ENCODE peak calls at places on chromosomes 16 and 17, in seven cellular contexts. One of them, this sample, is unnamed.

GRCh38 chr17:75341784-75342183 is 52.6 kb upstream of the SLC25A19 start:
- DNase-seq in endothelial cell: no peak
- DNase-seq in fibroblast of mammary gland: no peak
- DNase-seq in HFFc6: no peak
- DNase-seq in neural crest cell: no peak
- DNase-seq in tibial nerve: no peak
- DNase-seq in SK-N-SH: no peak
- DNase-seq in this sample: no peak

GRCh38 chr17:48054238-48055185 is 6.4 kb downstream of the NFE2L1 start:
- DNase-seq in neural crest cell: peak
- DNase-seq in endothelial cell: peak
- DNase-seq in HFFc6: peak
- DNase-seq in tibial nerve: peak
- DNase-seq in fibroblast of mammary gland: peak
- DNase-seq in SK-N-SH: peak
- DNase-seq in this sample: peak

GRCh38 chr17:40363480-40363838 is 1.1 kb downstream of the GJD3 start:
- DNase-seq in SK-N-SH: no peak
- DNase-seq in fibroblast of mammary gland: peak
- DNase-seq in endothelial cell: no peak
- DNase-seq in tibial nerve: no peak
- DNase-seq in HFFc6: peak
- DNase-seq in neural crest cell: no peak
- DNase-seq in this sample: peak

GRCh38 chr16:85663891-85664321 is 24.8 kb downstream of the GINS2 start:
- DNase-seq in HFFc6: no peak
- DNase-seq in neural crest cell: no peak
- DNase-seq in tibial nerve: no peak
- DNase-seq in endothelial cell: no peak
- DNase-seq in fibroblast of mammary gland: peak
- DNase-seq in SK-N-SH: no peak
- DNase-seq in this sample: no peak

GRCh38 chr17:19724501-19725420 is 8.4 kb upstream of the SLC47A2 start:
- DNase-seq in endothelial cell: no peak
- DNase-seq in fibroblast of mammary gland: peak
- DNase-seq in SK-N-SH: no peak
- DNase-seq in neural crest cell: no peak
- DNase-seq in HFFc6: no peak
- DNase-seq in tibial nerve: peak
- DNase-seq in this sample: peak

GRCh38 chr17:71505200-71505599 is 615.6 kb upstream of the SOX9 start:
- DNase-seq in neural crest cell: no peak
- DNase-seq in HFFc6: peak
- DNase-seq in SK-N-SH: no peak
- DNase-seq in endothelial cell: no peak
- DNase-seq in fibroblast of mammary gland: no peak
- DNase-seq in tibial nerve: no peak
- DNase-seq in this sample: peak

GRCh38 chr17:72512649-72513556 is 392.1 kb downstream of the SOX9 start:
- DNase-seq in SK-N-SH: no peak
- DNase-seq in fibroblast of mammary gland: no peak
- DNase-seq in endothelial cell: no peak
- DNase-seq in tibial nerve: no peak
- DNase-seq in HFFc6: no peak
- DNase-seq in neural crest cell: no peak
- DNase-seq in this sample: no peak

GRCh38 chr16:19599968-19600716 is 44.6 kb downstream of the VPS35L start:
- DNase-seq in endothelial cell: no peak
- DNase-seq in fibroblast of mammary gland: no peak
- DNase-seq in HFFc6: no peak
- DNase-seq in SK-N-SH: no peak
- DNase-seq in neural crest cell: no peak
- DNase-seq in tibial nerve: no peak
- DNase-seq in this sample: no peak

GRCh38 chr17:31787857-31788570 is 71.0 kb downstream of the COPRS start:
- DNase-seq in neural crest cell: no peak
- DNase-seq in SK-N-SH: no peak
- DNase-seq in tibial nerve: no peak
- DNase-seq in HFFc6: peak
- DNase-seq in fibroblast of mammary gland: peak
- DNase-seq in endothelial cell: no peak
- DNase-seq in this sample: peak

GRCh38 chr17:72611172-72611571 is 481.3 kb downstream of the SLC39A11 start:
- DNase-seq in neural crest cell: no peak
- DNase-seq in endothelial cell: no peak
- DNase-seq in fibroblast of mammary gland: no peak
- DNase-seq in tibial nerve: no peak
- DNase-seq in HFFc6: no peak
- DNase-seq in SK-N-SH: no peak
- DNase-seq in this sample: no peak

GRCh38 chr17:14910916-14911315 is 354.2 kb downstream of the PMP22 start:
- DNase-seq in SK-N-SH: no peak
- DNase-seq in tibial nerve: no peak
- DNase-seq in neural crest cell: no peak
- DNase-seq in fibroblast of mammary gland: no peak
- DNase-seq in HFFc6: no peak
- DNase-seq in endothelial cell: no peak
- DNase-seq in this sample: no peak

GRCh38 chr17:62111562-62112180 is 46.6 kb upstream of the MED13 start:
- DNase-seq in neural crest cell: no peak
- DNase-seq in fibroblast of mammary gland: no peak
- DNase-seq in HFFc6: no peak
- DNase-seq in SK-N-SH: no peak
- DNase-seq in endothelial cell: no peak
- DNase-seq in tibial nerve: no peak
- DNase-seq in this sample: no peak

GRCh38 chr16:19130852-19131808 is 17.4 kb downstream of the ITPRIPL2 start:
- DNase-seq in HFFc6: peak
- DNase-seq in tibial nerve: no peak
- DNase-seq in neural crest cell: no peak
- DNase-seq in SK-N-SH: no peak
- DNase-seq in endothelial cell: peak
- DNase-seq in fibroblast of mammary gland: peak
- DNase-seq in this sample: peak

GRCh38 chr16:50986453-50986852 is 164.6 kb downstream of the SALL1 start:
- DNase-seq in HFFc6: no peak
- DNase-seq in fibroblast of mammary gland: no peak
- DNase-seq in tibial nerve: no peak
- DNase-seq in endothelial cell: no peak
- DNase-seq in SK-N-SH: no peak
- DNase-seq in neural crest cell: no peak
- DNase-seq in this sample: no peak

GRCh38 chr17:64020068-64020766 is at the start of gene ICAM2:
- DNase-seq in endothelial cell: no peak
- DNase-seq in tibial nerve: no peak
- DNase-seq in neural crest cell: no peak
- DNase-seq in fibroblast of mammary gland: no peak
- DNase-seq in HFFc6: no peak
- DNase-seq in SK-N-SH: no peak
- DNase-seq in this sample: no peak

GRCh38 chr17:80846932-80847331 is 144.7 kb upstream of the CHMP6 start:
- DNase-seq in fibroblast of mammary gland: no peak
- DNase-seq in HFFc6: no peak
- DNase-seq in SK-N-SH: no peak
- DNase-seq in tibial nerve: no peak
- DNase-seq in endothelial cell: no peak
- DNase-seq in neural crest cell: no peak
- DNase-seq in this sample: no peak

GRCh38 chr16:87487361-87487924 is 5.4 kb downstream of the ZCCHC14 start:
- DNase-seq in neural crest cell: no peak
- DNase-seq in fibroblast of mammary gland: no peak
- DNase-seq in SK-N-SH: no peak
- DNase-seq in HFFc6: no peak
- DNase-seq in tibial nerve: peak
- DNase-seq in endothelial cell: no peak
- DNase-seq in this sample: peak

GRCh38 chr17:37212184-37212583 is 163.6 kb upstream of the C17orf78 start:
- DNase-seq in neural crest cell: no peak
- DNase-seq in SK-N-SH: no peak
- DNase-seq in HFFc6: peak
- DNase-seq in fibroblast of mammary gland: peak
- DNase-seq in tibial nerve: no peak
- DNase-seq in endothelial cell: no peak
- DNase-seq in this sample: no peak

GRCh38 chr17:6497496-6498221 is 53.4 kb downstream of the PIMREG start:
- DNase-seq in SK-N-SH: no peak
- DNase-seq in fibroblast of mammary gland: no peak
- DNase-seq in tibial nerve: no peak
- DNase-seq in HFFc6: no peak
- DNase-seq in endothelial cell: no peak
- DNase-seq in neural crest cell: no peak
- DNase-seq in this sample: no peak

GRCh38 chr17:55587608-55588139 is 76.4 kb upstream of the SMIM36 start:
- DNase-seq in fibroblast of mammary gland: peak
- DNase-seq in SK-N-SH: no peak
- DNase-seq in endothelial cell: no peak
- DNase-seq in HFFc6: peak
- DNase-seq in tibial nerve: peak
- DNase-seq in neural crest cell: no peak
- DNase-seq in this sample: peak

GRCh38 chr17:77186141-77186604 is 45.4 kb downstream of the SEC14L1 start:
- DNase-seq in HFFc6: no peak
- DNase-seq in tibial nerve: no peak
- DNase-seq in neural crest cell: no peak
- DNase-seq in endothelial cell: no peak
- DNase-seq in fibroblast of mammary gland: no peak
- DNase-seq in SK-N-SH: no peak
- DNase-seq in this sample: no peak

GRCh38 chr17:61360318-61360717 is 39.3 kb upstream of the TBX2 start:
- DNase-seq in HFFc6: no peak
- DNase-seq in tibial nerve: no peak
- DNase-seq in SK-N-SH: no peak
- DNase-seq in neural crest cell: no peak
- DNase-seq in endothelial cell: no peak
- DNase-seq in fibroblast of mammary gland: no peak
- DNase-seq in this sample: no peak

GRCh38 chr16:56691885-56692284 is 9.6 kb downstream of the MT1X start:
- DNase-seq in endothelial cell: no peak
- DNase-seq in SK-N-SH: no peak
- DNase-seq in HFFc6: peak
- DNase-seq in tibial nerve: no peak
- DNase-seq in fibroblast of mammary gland: peak
- DNase-seq in neural crest cell: no peak
- DNase-seq in this sample: no peak

GRCh38 chr16:68357521-68357922 is 46.7 kb downstream of the PRMT7 start:
- DNase-seq in HFFc6: no peak
- DNase-seq in SK-N-SH: peak
- DNase-seq in neural crest cell: no peak
- DNase-seq in fibroblast of mammary gland: no peak
- DNase-seq in tibial nerve: no peak
- DNase-seq in endothelial cell: no peak
- DNase-seq in this sample: no peak

GRCh38 chr17:82219083-82219482 is 6.4 kb upstream of the CCDC57 start:
- DNase-seq in fibroblast of mammary gland: no peak
- DNase-seq in tibial nerve: no peak
- DNase-seq in HFFc6: no peak
- DNase-seq in SK-N-SH: peak
- DNase-seq in neural crest cell: no peak
- DNase-seq in endothelial cell: no peak
- DNase-seq in this sample: no peak

GRCh38 chr17:45833826-45834439 is 10.7 kb upstream of the SPPL2C start:
- DNase-seq in tibial nerve: no peak
- DNase-seq in endothelial cell: no peak
- DNase-seq in neural crest cell: no peak
- DNase-seq in fibroblast of mammary gland: no peak
- DNase-seq in SK-N-SH: no peak
- DNase-seq in HFFc6: no peak
- DNase-seq in this sample: no peak

GRCh38 chr16:72878301-72879269 is 169.3 kb downstream of the ZFHX3 start:
- DNase-seq in neural crest cell: no peak
- DNase-seq in fibroblast of mammary gland: peak
- DNase-seq in endothelial cell: no peak
- DNase-seq in HFFc6: peak
- DNase-seq in SK-N-SH: peak
- DNase-seq in tibial nerve: no peak
- DNase-seq in this sample: peak

GRCh38 chr16:82754716-82755513 is 128.1 kb downstream of the CDH13 start:
- DNase-seq in SK-N-SH: no peak
- DNase-seq in HFFc6: no peak
- DNase-seq in neural crest cell: no peak
- DNase-seq in tibial nerve: no peak
- DNase-seq in fibroblast of mammary gland: no peak
- DNase-seq in endothelial cell: no peak
- DNase-seq in this sample: no peak

DNA sequence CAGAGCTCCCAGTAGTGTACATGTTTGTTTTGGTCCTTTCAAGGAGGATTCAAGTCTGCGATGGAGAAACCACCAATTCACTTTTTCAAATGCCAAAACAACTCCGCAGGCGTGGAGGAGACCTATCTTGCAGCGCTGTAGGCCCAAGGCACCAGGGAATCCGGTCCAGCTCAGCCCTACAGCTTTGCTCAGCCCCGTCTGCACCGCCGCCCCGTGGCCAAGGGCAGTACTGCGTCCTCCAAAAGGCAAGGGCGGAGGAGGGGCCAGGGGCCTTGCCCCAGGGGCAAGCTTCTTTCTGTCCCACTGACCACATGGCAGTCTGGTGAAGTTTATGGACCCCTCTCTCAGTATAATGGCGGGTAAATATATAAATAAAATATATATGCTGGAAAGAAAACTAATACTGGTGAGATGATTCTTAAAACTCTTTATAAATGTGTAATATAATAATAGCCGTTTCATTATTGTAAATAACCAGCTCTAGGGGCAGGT is 709 bp upstream of the CD300LG start:
- DNase-seq in HFFc6: peak
- DNase-seq in neural crest cell: peak
- DNase-seq in tibial nerve: peak
- DNase-seq in SK-N-SH: peak
- DNase-seq in fibroblast of mammary gland: peak
- DNase-seq in endothelial cell: peak
- DNase-seq in this sample: peak
- TF ChIP-seq CTCF in HFFc6: peak
- TF ChIP-seq CTCF in neural crest cell: peak
- TF ChIP-seq CTCF in tibial nerve: peak
- TF ChIP-seq CTCF in SK-N-SH: peak
- TF ChIP-seq CTCF in fibroblast of mammary gland: peak
- TF ChIP-seq CTCF in endothelial cell: peak
- TF ChIP-seq CTCF in this sample: peak

GRCh38 chr16:24800586-24800985 is 45.2 kb upstream of the SLC5A11 start:
- DNase-seq in fibroblast of mammary gland: peak
- DNase-seq in HFFc6: peak
- DNase-seq in neural crest cell: no peak
- DNase-seq in endothelial cell: no peak
- DNase-seq in tibial nerve: no peak
- DNase-seq in SK-N-SH: no peak
- DNase-seq in this sample: no peak
- TF ChIP-seq CTCF in fibroblast of mammary gland: peak
- TF ChIP-seq CTCF in HFFc6: peak
- TF ChIP-seq CTCF in neural crest cell: no peak
- TF ChIP-seq CTCF in endothelial cell: no peak
- TF ChIP-seq CTCF in tibial nerve: no peak
- TF ChIP-seq CTCF in SK-N-SH: no peak
- TF ChIP-seq CTCF in this sample: peak

GRCh38 chr17:27085517-27085916 is 208.4 kb upstream of the WSB1 start:
- DNase-seq in endothelial cell: no peak
- DNase-seq in tibial nerve: no peak
- DNase-seq in HFFc6: no peak
- DNase-seq in neural crest cell: no peak
- DNase-seq in fibroblast of mammary gland: no peak
- DNase-seq in SK-N-SH: no peak
- DNase-seq in this sample: no peak
- TF ChIP-seq CTCF in endothelial cell: no peak
- TF ChIP-seq CTCF in tibial nerve: no peak
- TF ChIP-seq CTCF in HFFc6: no peak
- TF ChIP-seq CTCF in neural crest cell: no peak
- TF ChIP-seq CTCF in fibroblast of mammary gland: no peak
- TF ChIP-seq CTCF in SK-N-SH: no peak
- TF ChIP-seq CTCF in this sample: no peak

GRCh38 chr16:58734459-58734787 is 307 bp upstream of the GOT2 start:
- DNase-seq in endothelial cell: no peak
- DNase-seq in tibial nerve: no peak
- DNase-seq in SK-N-SH: no peak
- DNase-seq in fibroblast of mammary gland: no peak
- DNase-seq in neural crest cell: no peak
- DNase-seq in HFFc6: no peak
- DNase-seq in this sample: no peak
- TF ChIP-seq CTCF in endothelial cell: no peak
- TF ChIP-seq CTCF in tibial nerve: no peak
- TF ChIP-seq CTCF in SK-N-SH: no peak
- TF ChIP-seq CTCF in fibroblast of mammary gland: no peak
- TF ChIP-seq CTCF in neural crest cell: no peak
- TF ChIP-seq CTCF in HFFc6: peak
- TF ChIP-seq CTCF in this sample: no peak

This sample was measured in foreskin fibroblast.